ENCODE peak calls at places on chromosomes 6 and 20, in ten cellular contexts. One of them, this sample, is unnamed.
A peak's percentile ranks its signal among the peaks of the same experiment; 100 is the strongest.

GRCh38 chr6:53529324-53530036 is 15.4 kb downstream of the GCLC start:
- DNase-seq in CD8-positive, alpha-beta T cell: no peak
- DNase-seq in CD8-positive, alpha-beta memory T cell: no peak
- DNase-seq in upper lobe of right lung: no peak
- DNase-seq in trophoblast cell: no peak
- DNase-seq in psoas muscle: no peak
- DNase-seq in cardiac muscle cell: no peak
- DNase-seq in lower lobe of right lung: no peak
- DNase-seq in tibial nerve: no peak
- DNase-seq in heart right ventricle: no peak
- DNase-seq in this sample: no peak

GRCh38 chr6:30903236-30903635 is 4.8 kb upstream of the GTF2H4 start:
- DNase-seq in CD8-positive, alpha-beta T cell: no peak
- DNase-seq in CD8-positive, alpha-beta memory T cell: no peak
- DNase-seq in upper lobe of right lung: no peak
- DNase-seq in trophoblast cell: no peak
- DNase-seq in psoas muscle: no peak
- DNase-seq in cardiac muscle cell: no peak
- DNase-seq in lower lobe of right lung: no peak
- DNase-seq in tibial nerve: no peak
- DNase-seq in heart right ventricle: no peak
- DNase-seq in this sample: no peak

GRCh38 chr6:164022632-164023031 is 608.1 kb downstream of the QKI start:
- DNase-seq in CD8-positive, alpha-beta T cell: no peak
- DNase-seq in CD8-positive, alpha-beta memory T cell: no peak
- DNase-seq in upper lobe of right lung: no peak
- DNase-seq in trophoblast cell: peak; percentile 61
- DNase-seq in psoas muscle: peak; percentile 60
- DNase-seq in cardiac muscle cell: no peak
- DNase-seq in lower lobe of right lung: no peak
- DNase-seq in tibial nerve: no peak
- DNase-seq in heart right ventricle: no peak
- DNase-seq in this sample: no peak

GRCh38 chr6:157935786-157936185 is 45.9 kb upstream of the SYNJ2 start:
- DNase-seq in CD8-positive, alpha-beta T cell: no peak
- DNase-seq in CD8-positive, alpha-beta memory T cell: no peak
- DNase-seq in upper lobe of right lung: no peak
- DNase-seq in trophoblast cell: no peak
- DNase-seq in psoas muscle: no peak
- DNase-seq in cardiac muscle cell: no peak
- DNase-seq in lower lobe of right lung: no peak
- DNase-seq in tibial nerve: no peak
- DNase-seq in heart right ventricle: no peak
- DNase-seq in this sample: no peak

GRCh38 chr20:8389381-8390368 is 257.6 kb downstream of the PLCB1 start:
- DNase-seq in CD8-positive, alpha-beta T cell: no peak
- DNase-seq in CD8-positive, alpha-beta memory T cell: no peak
- DNase-seq in upper lobe of right lung: no peak
- DNase-seq in trophoblast cell: peak; percentile 84
- DNase-seq in psoas muscle: no peak
- DNase-seq in cardiac muscle cell: peak; percentile 80
- DNase-seq in lower lobe of right lung: no peak
- DNase-seq in tibial nerve: no peak
- DNase-seq in heart right ventricle: no peak
- DNase-seq in this sample: no peak

GRCh38 chr6:51570168-51570921 is 517.1 kb downstream of the PKHD1 start:
- DNase-seq in CD8-positive, alpha-beta T cell: no peak
- DNase-seq in CD8-positive, alpha-beta memory T cell: no peak
- DNase-seq in upper lobe of right lung: no peak
- DNase-seq in trophoblast cell: peak; percentile 55
- DNase-seq in psoas muscle: no peak
- DNase-seq in cardiac muscle cell: no peak
- DNase-seq in lower lobe of right lung: no peak
- DNase-seq in tibial nerve: no peak
- DNase-seq in heart right ventricle: no peak
- DNase-seq in this sample: no peak

GRCh38 chr20:38245753-38246152 is 14.8 kb downstream of the KIAA1755 start:
- DNase-seq in CD8-positive, alpha-beta T cell: no peak
- DNase-seq in CD8-positive, alpha-beta memory T cell: no peak
- DNase-seq in upper lobe of right lung: peak; percentile 21
- DNase-seq in trophoblast cell: no peak
- DNase-seq in psoas muscle: no peak
- DNase-seq in cardiac muscle cell: no peak
- DNase-seq in lower lobe of right lung: no peak
- DNase-seq in tibial nerve: no peak
- DNase-seq in heart right ventricle: no peak
- DNase-seq in this sample: no peak

GRCh38 chr20:62961310-62961783 is 8.8 kb downstream of the SLC17A9 start:
- DNase-seq in CD8-positive, alpha-beta T cell: no peak
- DNase-seq in CD8-positive, alpha-beta memory T cell: no peak
- DNase-seq in upper lobe of right lung: no peak
- DNase-seq in trophoblast cell: no peak
- DNase-seq in psoas muscle: no peak
- DNase-seq in cardiac muscle cell: no peak
- DNase-seq in lower lobe of right lung: no peak
- DNase-seq in tibial nerve: no peak
- DNase-seq in heart right ventricle: no peak
- DNase-seq in this sample: no peak

GRCh38 chr20:47211036-47211435 is 145.5 kb downstream of the ZMYND8 start:
- DNase-seq in CD8-positive, alpha-beta T cell: no peak
- DNase-seq in CD8-positive, alpha-beta memory T cell: no peak
- DNase-seq in upper lobe of right lung: no peak
- DNase-seq in trophoblast cell: no peak
- DNase-seq in psoas muscle: no peak
- DNase-seq in cardiac muscle cell: no peak
- DNase-seq in lower lobe of right lung: no peak
- DNase-seq in tibial nerve: no peak
- DNase-seq in heart right ventricle: no peak
- DNase-seq in this sample: no peak

GRCh38 chr6:129150476-129150875 is 267.5 kb downstream of the LAMA2 start:
- DNase-seq in CD8-positive, alpha-beta T cell: no peak
- DNase-seq in CD8-positive, alpha-beta memory T cell: no peak
- DNase-seq in upper lobe of right lung: no peak
- DNase-seq in trophoblast cell: peak; percentile 72
- DNase-seq in psoas muscle: no peak
- DNase-seq in cardiac muscle cell: no peak
- DNase-seq in lower lobe of right lung: no peak
- DNase-seq in tibial nerve: no peak
- DNase-seq in heart right ventricle: no peak
- DNase-seq in this sample: no peak

GRCh38 chr6:145787688-145788087 is 26.9 kb downstream of the FBXO30 start:
- DNase-seq in CD8-positive, alpha-beta T cell: no peak
- DNase-seq in CD8-positive, alpha-beta memory T cell: no peak
- DNase-seq in upper lobe of right lung: no peak
- DNase-seq in trophoblast cell: no peak
- DNase-seq in psoas muscle: no peak
- DNase-seq in cardiac muscle cell: no peak
- DNase-seq in lower lobe of right lung: no peak
- DNase-seq in tibial nerve: no peak
- DNase-seq in heart right ventricle: no peak
- DNase-seq in this sample: no peak

GRCh38 chr6:1164600-1164999 is 147.3 kb upstream of the FOXQ1 start:
- DNase-seq in CD8-positive, alpha-beta T cell: no peak
- DNase-seq in CD8-positive, alpha-beta memory T cell: no peak
- DNase-seq in upper lobe of right lung: no peak
- DNase-seq in trophoblast cell: no peak
- DNase-seq in psoas muscle: no peak
- DNase-seq in cardiac muscle cell: no peak
- DNase-seq in lower lobe of right lung: no peak
- DNase-seq in tibial nerve: no peak
- DNase-seq in heart right ventricle: no peak
- DNase-seq in this sample: no peak

GRCh38 chr6:129469070-129469662 is 240.8 kb downstream of the ARHGAP18 start:
- DNase-seq in CD8-positive, alpha-beta T cell: no peak
- DNase-seq in CD8-positive, alpha-beta memory T cell: no peak
- DNase-seq in upper lobe of right lung: no peak
- DNase-seq in trophoblast cell: no peak
- DNase-seq in psoas muscle: no peak
- DNase-seq in cardiac muscle cell: no peak
- DNase-seq in lower lobe of right lung: no peak
- DNase-seq in tibial nerve: no peak
- DNase-seq in heart right ventricle: no peak
- DNase-seq in this sample: no peak

GRCh38 chr20:10925767-10926166 is 252.0 kb upstream of the JAG1 start:
- DNase-seq in CD8-positive, alpha-beta T cell: no peak
- DNase-seq in CD8-positive, alpha-beta memory T cell: no peak
- DNase-seq in upper lobe of right lung: no peak
- DNase-seq in trophoblast cell: no peak
- DNase-seq in psoas muscle: no peak
- DNase-seq in cardiac muscle cell: peak; percentile 30
- DNase-seq in lower lobe of right lung: no peak
- DNase-seq in tibial nerve: no peak
- DNase-seq in heart right ventricle: no peak
- DNase-seq in this sample: no peak

GRCh38 chr6:146543211-146543939 is at the start of gene RAB32:
- DNase-seq in CD8-positive, alpha-beta T cell: no peak
- DNase-seq in CD8-positive, alpha-beta memory T cell: no peak
- DNase-seq in upper lobe of right lung: peak; percentile 98
- DNase-seq in trophoblast cell: peak; percentile 93
- DNase-seq in psoas muscle: peak; percentile 95
- DNase-seq in cardiac muscle cell: peak; percentile 98
- DNase-seq in lower lobe of right lung: peak; percentile 98
- DNase-seq in tibial nerve: peak; percentile 87
- DNase-seq in heart right ventricle: peak; percentile 94
- DNase-seq in this sample: no peak

GRCh38 chr6:149769676-149770075 is 20.1 kb downstream of the PCMT1 start:
- DNase-seq in CD8-positive, alpha-beta T cell: no peak
- DNase-seq in CD8-positive, alpha-beta memory T cell: no peak
- DNase-seq in upper lobe of right lung: no peak
- DNase-seq in trophoblast cell: no peak
- DNase-seq in psoas muscle: no peak
- DNase-seq in cardiac muscle cell: no peak
- DNase-seq in lower lobe of right lung: no peak
- DNase-seq in tibial nerve: no peak
- DNase-seq in heart right ventricle: no peak
- DNase-seq in this sample: no peak

GRCh38 chr6:136728033-136728939 is 64.0 kb downstream of the MAP3K5 start:
- DNase-seq in CD8-positive, alpha-beta T cell: no peak
- DNase-seq in CD8-positive, alpha-beta memory T cell: no peak
- DNase-seq in upper lobe of right lung: no peak
- DNase-seq in trophoblast cell: no peak
- DNase-seq in psoas muscle: no peak
- DNase-seq in cardiac muscle cell: no peak
- DNase-seq in lower lobe of right lung: no peak
- DNase-seq in tibial nerve: no peak
- DNase-seq in heart right ventricle: no peak
- DNase-seq in this sample: no peak

DNA sequence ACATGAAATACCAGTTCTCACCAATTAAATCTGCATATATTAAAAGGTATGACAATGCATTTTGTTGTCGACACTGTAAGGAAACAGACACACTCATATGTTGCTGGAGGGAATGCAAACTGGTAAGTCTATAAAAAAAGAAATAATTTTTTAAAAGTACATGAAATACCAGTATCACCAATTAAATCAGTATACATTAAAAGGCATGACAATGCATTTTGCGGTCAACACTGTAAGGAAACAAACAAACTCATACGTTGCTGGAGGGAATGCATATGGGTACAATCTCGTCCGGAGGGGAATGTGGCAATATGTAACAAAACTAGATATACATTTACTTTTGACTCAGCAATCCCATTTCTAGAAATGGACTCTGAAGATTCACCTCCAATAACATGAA is 6.5 kb downstream of the ZNF322 start:
- DNase-seq in CD8-positive, alpha-beta T cell: no peak
- DNase-seq in CD8-positive, alpha-beta memory T cell: no peak
- DNase-seq in upper lobe of right lung: no peak
- DNase-seq in trophoblast cell: no peak
- DNase-seq in psoas muscle: no peak
- DNase-seq in cardiac muscle cell: no peak
- DNase-seq in lower lobe of right lung: no peak
- DNase-seq in tibial nerve: no peak
- DNase-seq in heart right ventricle: no peak
- DNase-seq in this sample: no peak
- H3K9me3 ChIP-seq in CD8-positive, alpha-beta T cell: peaks cover 7% of the 10 kb centered on the region
- H3K9me3 ChIP-seq in CD8-positive, alpha-beta memory T cell: no peaks in the 10 kb centered on the region
- H3K9me3 ChIP-seq in upper lobe of right lung: peaks cover 10% of the 10 kb centered on the region
- H3K9me3 ChIP-seq in trophoblast cell: no peaks in the 10 kb centered on the region
- H3K9me3 ChIP-seq in psoas muscle: peaks cover 12% of the 10 kb centered on the region
- H3K9me3 ChIP-seq in cardiac muscle cell: no peaks in the 10 kb centered on the region
- H3K9me3 ChIP-seq in lower lobe of right lung: peaks cover 9% of the 10 kb centered on the region
- H3K9me3 ChIP-seq in tibial nerve: no peaks in the 10 kb centered on the region
- H3K9me3 ChIP-seq in heart right ventricle: peaks cover 16% of the 10 kb centered on the region
- H3K9me3 ChIP-seq in this sample: no peaks in the 10 kb centered on the region

GRCh38 chr6:22124756-22125155 is 172.1 kb downstream of the PRL start:
- DNase-seq in CD8-positive, alpha-beta T cell: no peak
- DNase-seq in CD8-positive, alpha-beta memory T cell: no peak
- DNase-seq in upper lobe of right lung: no peak
- DNase-seq in trophoblast cell: no peak
- DNase-seq in psoas muscle: no peak
- DNase-seq in cardiac muscle cell: no peak
- DNase-seq in lower lobe of right lung: no peak
- DNase-seq in tibial nerve: no peak
- DNase-seq in heart right ventricle: no peak
- DNase-seq in this sample: no peak
- H3K9me3 ChIP-seq in CD8-positive, alpha-beta T cell: no peaks in the 10 kb centered on the region
- H3K9me3 ChIP-seq in CD8-positive, alpha-beta memory T cell: no peaks in the 10 kb centered on the region
- H3K9me3 ChIP-seq in upper lobe of right lung: no peaks in the 10 kb centered on the region
- H3K9me3 ChIP-seq in trophoblast cell: no peaks in the 10 kb centered on the region
- H3K9me3 ChIP-seq in psoas muscle: peaks cover 7% of the 10 kb centered on the region
- H3K9me3 ChIP-seq in cardiac muscle cell: no peaks in the 10 kb centered on the region
- H3K9me3 ChIP-seq in lower lobe of right lung: peaks cover 9% of the 10 kb centered on the region
- H3K9me3 ChIP-seq in tibial nerve: peaks cover 11% of the 10 kb centered on the region
- H3K9me3 ChIP-seq in heart right ventricle: peaks cover 14% of the 10 kb centered on the region
- H3K9me3 ChIP-seq in this sample: no peaks in the 10 kb centered on the region

DNA sequence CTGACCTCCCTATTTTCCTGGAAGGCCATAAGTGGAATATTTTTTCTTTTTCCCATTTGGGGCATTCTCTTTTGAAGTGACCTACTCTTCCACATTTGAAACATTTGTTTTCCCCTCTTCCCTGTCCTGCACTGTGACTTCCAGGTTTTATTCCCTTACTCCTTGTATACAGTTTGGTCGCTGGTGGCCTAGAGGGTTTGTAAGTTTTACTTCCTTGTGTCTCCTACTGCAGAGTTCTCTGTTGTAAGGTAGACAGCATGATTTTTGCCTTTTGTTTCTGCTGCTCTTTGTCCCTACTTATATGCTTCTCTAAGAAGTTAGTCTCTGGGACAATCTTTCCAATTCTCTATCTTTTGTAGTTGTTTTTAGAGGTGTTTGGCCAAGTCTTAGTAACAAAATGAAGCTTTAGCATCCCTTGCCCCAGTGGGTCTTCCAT is 7.4 kb upstream of the ZNFX1 start:
- DNase-seq in CD8-positive, alpha-beta T cell: no peak
- DNase-seq in CD8-positive, alpha-beta memory T cell: no peak
- DNase-seq in upper lobe of right lung: no peak
- DNase-seq in trophoblast cell: no peak
- DNase-seq in psoas muscle: no peak
- DNase-seq in cardiac muscle cell: no peak
- DNase-seq in lower lobe of right lung: no peak
- DNase-seq in tibial nerve: no peak
- DNase-seq in heart right ventricle: no peak
- DNase-seq in this sample: no peak
- H3K9me3 ChIP-seq in CD8-positive, alpha-beta T cell: peaks cover 55% of the 10 kb centered on the region
- H3K9me3 ChIP-seq in CD8-positive, alpha-beta memory T cell: peaks cover 69% of the 10 kb centered on the region
- H3K9me3 ChIP-seq in upper lobe of right lung: peaks cover 29% of the 10 kb centered on the region
- H3K9me3 ChIP-seq in trophoblast cell: peaks cover 16% of the 10 kb centered on the region
- H3K9me3 ChIP-seq in psoas muscle: peaks cover 15% of the 10 kb centered on the region
- H3K9me3 ChIP-seq in cardiac muscle cell: no peaks in the 10 kb centered on the region
- H3K9me3 ChIP-seq in lower lobe of right lung: peaks cover 47% of the 10 kb centered on the region
- H3K9me3 ChIP-seq in tibial nerve: peaks cover 30% of the 10 kb centered on the region
- H3K9me3 ChIP-seq in heart right ventricle: peaks cover 77% of the 10 kb centered on the region
- H3K9me3 ChIP-seq in this sample: peaks cover 81% of the 10 kb centered on the region

GRCh38 chr20:29301624-29302259 is 1955.7 kb upstream of the DEFB115 start:
- DNase-seq in CD8-positive, alpha-beta T cell: peak; percentile 9
- DNase-seq in CD8-positive, alpha-beta memory T cell: no peak
- DNase-seq in upper lobe of right lung: peak; percentile 62
- DNase-seq in trophoblast cell: no peak
- DNase-seq in psoas muscle: peak; percentile 47
- DNase-seq in cardiac muscle cell: no peak
- DNase-seq in lower lobe of right lung: no peak
- DNase-seq in tibial nerve: no peak
- DNase-seq in heart right ventricle: no peak
- DNase-seq in this sample: no peak
- H3K9me3 ChIP-seq in CD8-positive, alpha-beta T cell: no peaks in the 10 kb centered on the region
- H3K9me3 ChIP-seq in CD8-positive, alpha-beta memory T cell: no peaks in the 10 kb centered on the region
- H3K9me3 ChIP-seq in upper lobe of right lung: no peaks in the 10 kb centered on the region
- H3K9me3 ChIP-seq in trophoblast cell: peaks cover 65% of the 10 kb centered on the region
- H3K9me3 ChIP-seq in psoas muscle: no peaks in the 10 kb centered on the region
- H3K9me3 ChIP-seq in cardiac muscle cell: no peaks in the 10 kb centered on the region
- H3K9me3 ChIP-seq in lower lobe of right lung: peaks cover 7% of the 10 kb centered on the region
- H3K9me3 ChIP-seq in tibial nerve: no peaks in the 10 kb centered on the region
- H3K9me3 ChIP-seq in heart right ventricle: peaks cover 65% of the 10 kb centered on the region
- H3K9me3 ChIP-seq in this sample: no peaks in the 10 kb centered on the region